ENCODE peak calls at places on chromosomes 2 and 18, in eight cellular contexts. E is GM23338, U is kidney, N is brain microvascular endothelial cell, V is pancreas, K is endodermal cell, Z is GM12865, G is BJ. S is an unnamed sample.

GRCh38 chr2:63488118-63488713 is 100.1 kb downstream of the WDPCP start:
- DNase-seq in E (peak; percentile 56), U (no peak), N (peak; percentile 39), V (no peak), K (peak; percentile 52), Z (peak; percentile 44), G (no peak), S (peak; percentile 17)

GRCh38 chr2:197307236-197307932 is 3.2 kb downstream of the ANKRD44 start:
- DNase-seq in E (no peak), U (no peak), N (no peak), V (no peak), K (no peak), Z (no peak), G (no peak), S (no peak)

GRCh38 chr2:157971702-157972101 is 95.6 kb upstream of the ACVR1 start:
- DNase-seq in E (no peak), U (no peak), N (no peak), V (no peak), K (no peak), Z (no peak), G (no peak), S (no peak)

GRCh38 chr2:107740300-107740699 is 86.4 kb upstream of the RGPD4 start:
- DNase-seq in E (no peak), U (no peak), N (no peak), V (no peak), K (no peak), Z (no peak), G (no peak), S (no peak)

GRCh38 chr18:35438480-35439234 is 59.1 kb downstream of the INO80C start:
- DNase-seq in E (no peak), U (no peak), N (no peak), V (no peak), K (peak; percentile 80), Z (no peak), G (no peak), S (no peak)

GRCh38 chr2:168119519-168120141 is 127.8 kb downstream of the STK39 start:
- DNase-seq in E (peak; percentile 90), U (no peak), N (peak; percentile 69), V (no peak), K (peak; percentile 63), Z (peak; percentile 66), G (peak; percentile 8), S (no peak)

GRCh38 chr2:230218411-230218810 is 1.4 kb downstream of the SP110 start:
- DNase-seq in E (no peak), U (no peak), N (no peak), V (no peak), K (no peak), Z (peak; percentile 46), G (no peak), S (no peak)

GRCh38 chr2:234970467-234970866 is 18.6 kb downstream of the SH3BP4 start:
- DNase-seq in E (no peak), U (peak; percentile 35), N (no peak), V (no peak), K (no peak), Z (no peak), G (peak; percentile 56), S (no peak)

GRCh38 chr2:200667397-200667796 is 81.6 kb downstream of the AOX1 start:
- DNase-seq in E (no peak), U (no peak), N (no peak), V (no peak), K (no peak), Z (no peak), G (no peak), S (no peak)

DNA sequence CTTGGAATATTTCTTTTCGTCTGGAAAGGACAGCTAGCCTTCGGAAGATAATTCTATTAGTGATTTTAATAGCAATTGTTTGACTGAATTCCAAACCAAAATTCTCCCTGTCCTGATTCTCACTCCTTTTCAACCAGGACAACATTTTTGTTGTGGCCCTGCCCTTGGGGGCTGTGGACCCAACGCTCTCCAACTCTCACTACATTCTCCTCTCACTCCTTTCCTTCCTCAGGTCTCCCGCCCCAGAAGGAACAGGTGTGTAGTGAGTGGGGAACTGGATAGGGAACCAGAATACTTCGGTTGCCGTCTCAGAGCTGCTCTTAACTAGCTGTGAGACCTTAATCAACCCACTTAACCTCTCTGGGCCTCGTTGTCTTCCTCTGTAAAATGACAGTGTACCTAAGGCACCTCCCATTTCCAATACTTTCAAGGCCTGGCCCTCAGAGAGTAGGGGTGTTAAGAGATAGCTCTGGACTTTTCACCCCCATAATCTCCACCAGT is 635 bp upstream of the ADD2 start:
- DNase-seq in E (peak; percentile 32), U (no peak), N (no peak), V (no peak), K (peak; percentile 61), Z (no peak), G (no peak), S (no peak)
- H3K4me3 ChIP-seq in E (peak overlapping the region; percentile 52), U (no peak overlapping the region), N (no peak overlapping the region), V (peak overlapping the region; percentile 69), K (no peak overlapping the region), Z (no peak overlapping the region), G (no peak overlapping the region), S (no peak overlapping the region)

GRCh38 chr2:241218131-241219029 is 29.9 kb downstream of the ANO7 start:
- DNase-seq in E (peak; percentile 84), U (no peak), N (no peak), V (peak; percentile 65), K (peak; percentile 83), Z (peak; percentile 50), G (no peak), S (peak; percentile 65)
- TF ChIP-seq CTCF in E (peak; percentile 45), U (peak; percentile 11), N (peak; percentile 32), V (no peak), K (peak; percentile 49), Z (peak; percentile 10), G (peak; percentile 31), S (no peak)

GRCh38 chr18:159933-160332 is 1.6 kb downstream of the USP14 start:
- DNase-seq in E (no peak), U (no peak), N (no peak), V (no peak), K (no peak), Z (no peak), G (no peak), S (no peak)
- H3K4me3 ChIP-seq in E (peak overlapping the region; percentile 93), U (peak overlapping the region; percentile 93), N (peak overlapping the region; percentile 93), V (peak overlapping the region; percentile 92), K (peak overlapping the region; percentile 99), Z (peak overlapping the region; percentile 80), G (no peak overlapping the region), S (no peak overlapping the region)

GRCh38 chr2:1147873-1148612 is 197.4 kb downstream of the SNTG2 start:
- DNase-seq in E (peak; percentile 14), U (no peak), N (no peak), V (no peak), K (no peak), Z (no peak), G (no peak), S (no peak)
- TF ChIP-seq CTCF in E (peak; percentile 23), U (no peak), N (peak; percentile 18), V (no peak), K (peak; percentile 46), Z (no peak), G (no peak), S (no peak)

DNA sequence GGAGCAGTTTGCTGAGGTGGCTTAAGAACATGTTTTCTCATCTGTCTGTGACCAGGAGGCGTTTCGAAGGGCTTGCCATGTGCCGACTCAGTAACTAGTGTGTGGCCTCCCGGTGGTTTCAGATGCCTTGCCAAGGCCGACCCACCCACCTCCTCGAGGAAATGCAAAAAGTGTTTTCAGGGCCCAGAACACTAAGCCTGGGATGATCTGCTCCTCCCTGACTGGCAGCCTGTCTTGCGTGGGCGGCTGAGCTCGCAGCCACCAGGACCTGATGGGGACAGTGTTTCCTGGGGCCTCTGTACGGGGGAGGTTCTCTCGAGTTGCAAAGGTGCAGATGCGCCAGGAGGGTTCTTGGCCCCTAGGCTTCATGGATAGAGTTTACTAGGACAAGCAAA is 85.2 kb downstream of the GLI2 start:
- DNase-seq in E (no peak), U (no peak), N (peak; percentile 37), V (no peak), K (peak; percentile 69), Z (peak; percentile 6), G (peak; percentile 40), S (no peak)
- H3K4me3 ChIP-seq in E (no peak overlapping the region), U (no peak overlapping the region), N (peak overlapping the region; percentile 17), V (no peak overlapping the region), K (no peak overlapping the region), Z (no peak overlapping the region), G (no peak overlapping the region), S (no peak overlapping the region)

GRCh38 chr2:42385225-42385624 is 24.2 kb upstream of the COX7A2L start:
- DNase-seq in E (peak; percentile 65), U (no peak), N (no peak), V (no peak), K (peak; percentile 86), Z (no peak), G (no peak), S (no peak)
- TF ChIP-seq CTCF in E (peak; percentile 86), U (peak; percentile 21), N (peak; percentile 66), V (no peak), K (peak; percentile 73), Z (no peak), G (peak; percentile 30), S (no peak)

DNA sequence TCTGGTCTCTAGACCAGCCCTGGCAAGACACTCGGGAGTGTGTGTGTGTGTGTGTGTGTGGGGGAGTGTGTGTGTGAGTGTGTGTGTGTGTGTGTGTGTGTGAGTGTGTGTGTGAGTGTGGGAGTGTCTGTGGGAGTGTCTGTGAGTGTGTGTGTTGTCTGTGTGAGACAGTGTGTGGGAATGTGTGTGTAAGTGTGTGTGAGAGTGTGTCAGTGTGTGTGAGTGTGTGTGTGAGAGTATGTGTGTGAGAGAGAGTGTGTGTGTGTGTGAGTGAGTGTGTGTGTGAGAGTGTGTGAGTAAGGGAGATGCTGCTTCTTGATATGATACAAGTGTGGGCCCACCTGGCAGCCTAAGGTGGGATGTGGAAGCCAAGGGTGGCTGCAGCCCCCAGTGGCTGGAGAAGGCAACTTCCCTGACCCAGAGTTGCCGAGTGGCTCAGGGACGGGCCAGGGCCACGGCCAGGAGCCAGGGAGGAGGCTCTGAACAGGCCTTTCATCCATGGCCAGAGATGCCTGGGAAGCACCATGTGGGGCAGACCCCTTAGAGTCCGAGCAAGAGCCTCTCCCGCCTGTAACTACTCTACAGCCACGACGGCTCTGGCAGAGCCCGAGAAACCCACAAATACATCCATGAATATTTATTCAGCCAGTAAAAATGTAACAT is 159.3 kb upstream of the MYCN start:
- DNase-seq in E (peak; percentile 33), U (no peak), N (no peak), V (no peak), K (peak; percentile 76), Z (no peak), G (no peak), S (no peak)
- H3K4me3 ChIP-seq in E (no peak overlapping the region), U (no peak overlapping the region), N (no peak overlapping the region), V (no peak overlapping the region), K (no peak overlapping the region), Z (no peak overlapping the region), G (no peak overlapping the region), S (no peak overlapping the region)

DNA sequence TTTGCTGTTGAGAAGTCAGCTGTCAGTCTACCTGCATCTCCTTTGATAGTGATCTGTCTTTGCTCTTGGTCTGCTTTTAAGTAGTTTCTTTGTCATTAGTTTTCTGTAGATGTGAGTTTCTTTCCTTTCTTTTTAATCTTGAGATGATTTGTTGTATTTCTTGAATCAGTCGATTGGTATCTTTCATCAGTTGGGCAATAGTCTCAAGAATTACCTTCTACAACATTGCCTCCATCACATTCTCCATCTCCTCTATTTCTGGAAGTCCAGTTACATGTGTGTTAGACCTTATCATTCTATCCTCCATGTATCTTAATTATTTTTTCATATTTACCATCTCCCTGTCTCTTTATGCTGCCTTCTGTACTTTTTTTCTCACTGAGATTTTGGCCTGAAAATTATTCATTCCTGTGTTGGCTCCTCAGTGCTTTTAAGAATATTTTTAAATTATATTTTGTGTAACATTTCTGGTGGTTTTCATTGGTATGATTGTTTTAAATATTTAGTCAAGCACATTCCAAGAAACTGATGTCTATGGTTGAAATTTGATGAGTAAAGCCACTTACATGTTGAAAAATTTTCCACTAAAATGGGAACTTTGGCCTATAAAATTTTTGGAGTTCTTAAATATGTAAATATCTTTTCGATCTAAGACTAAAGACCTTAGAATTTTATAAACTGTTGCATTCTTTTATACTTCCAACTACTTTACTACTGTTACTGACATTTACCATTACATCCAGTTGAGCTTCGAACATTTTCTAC is 239.5 kb upstream of the MGAT5 start:
- DNase-seq in E (no peak), U (no peak), N (no peak), V (no peak), K (no peak), Z (no peak), G (peak; percentile 74), S (no peak)
- TF ChIP-seq CTCF in E (no peak), U (no peak), N (no peak), V (no peak), K (no peak), Z (no peak), G (no peak), S (no peak)